ENCODE peak calls at places on chromosomes 7 and 10, in ten cellular contexts. U is neural progenitor cell, B is GM23248, F is AG10803, T is psoas muscle, I is fibroblast of mammary gland, E is BJ, D is gastrocnemius medialis, O is thyroid gland, A is skeletal muscle cell. N is an unnamed sample.

GRCh38 chr10:60490013-60490412 is 100.3 kb upstream of the ANK3 start:
- DNase-seq in U (no peak), B (peak; percentile 13), F (no peak), T (no peak), I (no peak), E (no peak), D (no peak), O (peak; percentile 37), A (no peak), N (no peak)

GRCh38 chr7:158687406-158687805 is 17.2 kb downstream of the NCAPG2 start:
- DNase-seq in U (no peak), B (no peak), F (no peak), T (no peak), I (no peak), E (no peak), D (no peak), O (no peak), A (no peak), N (no peak)

GRCh38 chr10:124293641-124294449 is 124.9 kb downstream of the OAT start:
- DNase-seq in U (no peak), B (no peak), F (no peak), T (no peak), I (no peak), E (no peak), D (no peak), O (no peak), A (no peak), N (no peak)

GRCh38 chr10:57898231-57898630 is 369.5 kb downstream of the IPMK start:
- DNase-seq in U (no peak), B (no peak), F (no peak), T (no peak), I (no peak), E (no peak), D (no peak), O (no peak), A (no peak), N (no peak)

GRCh38 chr10:24952146-24952700 is at the start of gene PRTFDC1:
- DNase-seq in U (no peak), B (peak; percentile 71), F (no peak), T (peak; percentile 57), I (no peak), E (no peak), D (no peak), O (peak; percentile 28), A (no peak), N (peak; percentile 56)

GRCh38 chr7:93374345-93374940 is 142.3 kb downstream of the VPS50 start:
- DNase-seq in U (peak; percentile 55), B (peak; percentile 61), F (peak; percentile 54), T (no peak), I (peak; percentile 49), E (peak; percentile 6), D (no peak), O (no peak), A (peak; percentile 7), N (no peak)

GRCh38 chr7:68245688-68246087 is 1249.1 kb downstream of the TYW1 start:
- DNase-seq in U (no peak), B (peak; percentile 4), F (peak; percentile 90), T (no peak), I (no peak), E (no peak), D (no peak), O (no peak), A (no peak), N (no peak)

GRCh38 chr10:51629969-51630617 is 69.3 kb downstream of the CSTF2T start:
- DNase-seq in U (no peak), B (peak; percentile 91), F (peak; percentile 77), T (peak; percentile 48), I (peak; percentile 64), E (no peak), D (peak; percentile 65), O (no peak), A (peak; percentile 60), N (peak; percentile 16)

GRCh38 chr10:62073429-62073828 is 171.9 kb downstream of the ARID5B start:
- DNase-seq in U (no peak), B (peak; percentile 47), F (peak; percentile 48), T (no peak), I (no peak), E (no peak), D (no peak), O (no peak), A (no peak), N (no peak)

GRCh38 chr10:108249940-108250339 is 1085.4 kb upstream of the SORCS1 start:
- DNase-seq in U (no peak), B (no peak), F (no peak), T (no peak), I (no peak), E (no peak), D (no peak), O (no peak), A (no peak), N (no peak)

GRCh38 chr10:104732222-104732621 is 91.1 kb downstream of the SORCS3 start:
- DNase-seq in U (no peak), B (no peak), F (no peak), T (no peak), I (no peak), E (no peak), D (no peak), O (no peak), A (no peak), N (no peak)

DNA sequence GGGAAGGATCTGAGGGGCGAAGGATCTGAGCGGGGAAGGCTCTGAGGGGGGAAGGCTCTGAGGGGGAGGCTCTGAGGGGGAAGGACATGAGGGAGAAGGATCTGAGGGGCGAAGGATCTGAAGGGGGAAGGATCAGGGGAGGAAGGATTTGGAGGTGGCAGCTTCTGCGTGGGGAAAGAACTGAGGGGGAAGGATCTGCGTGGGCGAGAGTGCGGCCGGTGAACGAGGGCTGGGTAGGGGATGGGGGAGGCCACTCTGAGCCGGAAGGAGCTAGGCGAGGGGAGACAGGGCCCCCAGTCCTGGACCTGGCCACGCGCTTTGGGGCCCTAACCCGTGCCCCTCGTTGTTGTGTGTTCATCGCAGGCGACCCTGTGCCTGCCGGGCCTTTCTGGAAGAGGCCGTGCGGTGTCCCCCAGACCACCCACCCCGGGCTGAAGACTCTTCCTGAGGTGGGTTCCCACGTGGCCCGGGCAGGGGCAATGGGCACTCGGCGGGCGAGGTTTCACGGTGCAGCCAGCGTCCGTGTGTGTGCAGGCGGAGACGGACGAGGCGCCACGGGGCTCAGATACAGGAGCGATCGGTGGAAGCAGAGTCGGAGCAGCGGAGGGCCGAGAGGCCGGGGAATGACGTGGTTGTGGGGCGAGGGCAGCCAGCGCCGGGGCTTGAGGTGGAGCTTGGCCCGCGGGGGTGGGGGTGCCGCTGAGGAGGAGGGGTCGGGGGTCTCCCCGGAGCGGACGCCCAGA is 2.0 kb downstream of the CALY start:
- DNase-seq in U (peak; percentile 52), B (peak; percentile 58), F (no peak), T (peak; percentile 44), I (no peak), E (no peak), D (no peak), O (no peak), A (no peak), N (no peak)
- H3K4me3 ChIP-seq in U (peak overlapping the region; percentile 43), B (peak overlapping the region; percentile 56), F (no peak overlapping the region), T (peak overlapping the region; percentile 56), I (peak overlapping the region; percentile 24), E (peak overlapping the region; percentile 36), D (peak overlapping the region; percentile 36), O (no peak overlapping the region), A (peak overlapping the region; percentile 45), N (peak overlapping the region; percentile 58)

GRCh38 chr7:121198502-121198901 is 130.3 kb upstream of the WNT16 start:
- DNase-seq in U (no peak), B (no peak), F (no peak), T (no peak), I (no peak), E (no peak), D (peak; percentile 43), O (no peak), A (no peak), N (no peak)
- H3K4me3 ChIP-seq in U (no peak overlapping the region), B (no peak overlapping the region), F (no peak overlapping the region), T (no peak overlapping the region), I (no peak overlapping the region), E (no peak overlapping the region), D (no peak overlapping the region), O (no peak overlapping the region), A (no peak overlapping the region), N (peak overlapping the region; percentile 39)

GRCh38 chr7:44961844-44962482 is 16.9 kb downstream of the MYO1G start:
- DNase-seq in U (no peak), B (peak; percentile 23), F (no peak), T (no peak), I (no peak), E (no peak), D (peak; percentile 18), O (no peak), A (no peak), N (no peak)
- H3K4me3 ChIP-seq in U (peak overlapping the region; percentile 36), B (peak overlapping the region; percentile 64), F (no peak overlapping the region), T (peak overlapping the region; percentile 68), I (no peak overlapping the region), E (no peak overlapping the region), D (peak overlapping the region; percentile 52), O (no peak overlapping the region), A (peak overlapping the region; percentile 48), N (peak overlapping the region; percentile 66)

GRCh38 chr10:99522078-99522479 is 10.7 kb upstream of the NKX2-3 start:
- DNase-seq in U (peak; percentile 64), B (no peak), F (no peak), T (no peak), I (no peak), E (no peak), D (no peak), O (no peak), A (no peak), N (no peak)

GRCh38 chr10:99524050-99524666 is 8.6 kb upstream of the NKX2-3 start:
- DNase-seq in U (peak; percentile 16), B (no peak), F (no peak), T (no peak), I (no peak), E (no peak), D (no peak), O (no peak), A (no peak), N (no peak)

GRCh38 chr10:99521474-99522077 is 11.2 kb upstream of the NKX2-3 start:
- DNase-seq in U (peak; percentile 91), B (no peak), F (no peak), T (no peak), I (no peak), E (no peak), D (no peak), O (no peak), A (no peak), N (no peak)

GRCh38 chr10:99523251-99523773 is 9.4 kb upstream of the NKX2-3 start:
- DNase-seq in U (peak; percentile 72), B (no peak), F (no peak), T (no peak), I (no peak), E (no peak), D (no peak), O (no peak), A (no peak), N (no peak)

DNA sequence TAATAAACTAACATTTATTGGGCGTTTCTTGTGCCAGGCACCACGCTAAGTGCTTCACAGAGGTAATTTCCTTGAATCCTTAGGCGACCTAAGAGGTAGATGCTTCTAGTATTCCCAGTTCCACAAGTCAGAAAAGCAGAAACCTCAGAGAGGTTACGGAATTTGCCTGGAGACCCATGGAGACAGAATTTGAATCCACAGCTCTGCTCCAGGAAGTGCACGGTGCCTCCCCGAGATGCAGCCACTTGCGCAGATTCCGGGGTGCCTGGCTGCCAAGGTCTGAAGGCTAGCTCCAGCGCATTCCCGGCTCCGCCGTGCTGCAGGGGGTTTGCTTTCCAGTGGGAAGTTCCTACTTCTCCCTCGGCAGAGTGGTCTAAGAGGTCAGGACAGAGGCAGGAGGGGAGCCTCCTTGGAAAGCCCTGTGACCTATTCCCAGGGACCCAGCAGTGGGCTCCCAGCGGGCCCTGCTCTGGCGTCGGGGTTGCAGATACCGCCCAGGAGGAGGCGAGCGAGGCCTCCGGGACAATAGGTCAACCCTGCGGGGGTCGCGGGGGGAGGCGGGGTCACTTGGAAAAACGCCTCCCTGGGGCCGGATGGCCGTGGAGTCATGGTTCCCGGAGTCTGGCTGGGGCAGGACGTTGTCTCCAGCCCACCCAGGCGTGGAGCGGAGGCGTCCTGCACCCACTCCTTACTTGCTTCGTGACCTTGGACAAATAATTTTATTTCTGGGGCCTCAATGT is 10.1 kb upstream of the NKX2-3 start:
- DNase-seq in U (peak; percentile 80), B (no peak), F (no peak), T (no peak), I (no peak), E (no peak), D (no peak), O (no peak), A (no peak), N (no peak)
- H3K4me3 ChIP-seq in U (no peak overlapping the region), B (no peak overlapping the region), F (no peak overlapping the region), T (no peak overlapping the region), I (no peak overlapping the region), E (no peak overlapping the region), D (no peak overlapping the region), O (no peak overlapping the region), A (no peak overlapping the region), N (no peak overlapping the region)

N was measured in left ventricle myocardium inferior.